ENCODE peak calls at places on chromosomes 3 and 15, in five cellular contexts. C is sigmoid colon; X is right lobe of liver; D is stomach; L is CD8-positive, alpha-beta T cell. B is an unnamed sample.

GRCh38 chr3:139970526-139970925 is 35.5 kb downstream of the CLSTN2 start:
- DNase-seq in C (no peak), X (no peak), D (no peak), L (no peak), B (no peak)

GRCh38 chr15:63444607-63445006 is 59.8 kb upstream of the USP3 start:
- DNase-seq in C (no peak), X (no peak), D (no peak), L (no peak), B (no peak)

GRCh38 chr3:132843851-132844565 is 121.8 kb upstream of the NPHP3 start:
- DNase-seq in C (no peak), X (no peak), D (no peak), L (no peak), B (no peak)

GRCh38 chr3:10366681-10367101 is 45.8 kb upstream of the SEC13 start:
- DNase-seq in C (no peak), X (no peak), D (no peak), L (no peak), B (no peak)

GRCh38 chr3:114800272-114800671 is 346.8 kb downstream of the ZBTB20 start:
- DNase-seq in C (no peak), X (no peak), D (no peak), L (no peak), B (no peak)

GRCh38 chr3:108406063-108406660 is 104.2 kb downstream of the MYH15 start:
- DNase-seq in C (no peak), X (no peak), D (no peak), L (no peak), B (no peak)

GRCh38 chr15:65309882-65310418 is 5.5 kb downstream of the RNU5B-1 start:
- DNase-seq in C (no peak), X (peak; percentile 39), D (no peak), L (no peak), B (no peak)

GRCh38 chr15:51884517-51885236 is 55.2 kb downstream of the TMOD3 start:
- DNase-seq in C (no peak), X (no peak), D (no peak), L (no peak), B (no peak)

GRCh38 chr15:32685576-32685975 is 32.2 kb upstream of the GREM1 start:
- DNase-seq in C (no peak), X (no peak), D (no peak), L (no peak), B (no peak)

GRCh38 chr3:183584246-183584913 is 28.9 kb upstream of the KLHL6 start:
- DNase-seq in C (peak; percentile 82), X (no peak), D (no peak), L (no peak), B (no peak)

GRCh38 chr3:131348911-131349310 is 32.7 kb upstream of the NUDT16 start:
- DNase-seq in C (no peak), X (no peak), D (no peak), L (no peak), B (no peak)

GRCh38 chr3:121660356-121661171 is at the start of gene HCLS1:
- DNase-seq in C (peak; percentile 76), X (peak; percentile 68), D (peak; percentile 51), L (peak; percentile 61), B (peak; percentile 85)

GRCh38 chr3:175857666-175858270 is 998.6 kb downstream of the NAALADL2 start:
- DNase-seq in C (no peak), X (no peak), D (no peak), L (no peak), B (no peak)

GRCh38 chr3:195150194-195151118 is 120.5 kb downstream of the XXYLT1 start:
- DNase-seq in C (peak; percentile 93), X (peak; percentile 73), D (peak; percentile 83), L (no peak), B (peak; percentile 59)

GRCh38 chr3:171876651-171877272 is 33.6 kb downstream of the TMEM212 start:
- DNase-seq in C (no peak), X (no peak), D (no peak), L (no peak), B (no peak)

GRCh38 chr3:99966657-99967420 is 147.5 kb downstream of the FILIP1L start:
- DNase-seq in C (no peak), X (no peak), D (no peak), L (no peak), B (no peak)

GRCh38 chr3:122307288-122307687 is 17.8 kb upstream of the CSTA start:
- DNase-seq in C (no peak), X (no peak), D (no peak), L (no peak), B (no peak)

GRCh38 chr3:188664795-188665194 is 507.0 kb upstream of the TPRG1 start:
- DNase-seq in C (no peak), X (no peak), D (no peak), L (no peak), B (no peak)
- TF ChIP-seq CTCF in C (no peak), X (peak; percentile 6), D (no peak), L (no peak), B (no peak)

GRCh38 chr3:111472556-111472955 is 69.4 kb upstream of the CD96 start:
- DNase-seq in C (no peak), X (no peak), D (no peak), L (no peak), B (no peak)

GRCh38 chr3:111473550-111473949 is 68.4 kb upstream of the CD96 start:
- DNase-seq in C (no peak), X (no peak), D (no peak), L (no peak), B (no peak)

GRCh38 chr3:111471851-111472250 is 70.1 kb upstream of the CD96 start:
- DNase-seq in C (no peak), X (no peak), D (no peak), L (no peak), B (no peak)
- TF ChIP-seq CTCF in C (no peak), X (no peak), D (no peak), L (no peak), B (no peak)

DNA sequence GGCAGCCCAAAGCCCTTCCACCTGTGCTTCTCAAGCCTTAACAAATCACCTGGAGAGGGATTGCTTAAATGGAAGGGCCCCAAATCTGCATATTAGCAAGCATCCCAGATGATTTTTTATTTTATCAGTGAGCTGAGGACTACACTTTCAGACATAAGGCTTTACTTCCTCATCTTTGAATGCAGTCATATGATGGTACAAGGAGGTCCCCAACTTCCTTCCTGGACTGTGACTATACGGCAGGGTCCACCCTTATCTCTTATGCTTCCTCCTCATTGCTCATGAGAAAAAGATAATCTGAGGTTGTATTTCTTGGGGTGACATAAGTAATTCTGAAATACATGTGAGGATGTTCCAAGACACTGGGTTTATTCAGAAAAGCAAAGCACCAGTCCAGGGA is 13.7 kb upstream of the HEG1 start:
- DNase-seq in C (no peak), X (no peak), D (no peak), L (no peak), B (no peak)
- TF ChIP-seq CTCF in C (no peak), X (no peak), D (no peak), L (no peak), B (no peak)

GRCh38 chr3:58251653-58252052 is 14.1 kb downstream of the ABHD6 start:
- DNase-seq in C (no peak), X (no peak), D (no peak), L (no peak), B (no peak)

GRCh38 chr3:58250093-58250707 is 12.6 kb downstream of the ABHD6 start:
- DNase-seq in C (no peak), X (no peak), D (no peak), L (no peak), B (no peak)

GRCh38 chr3:58254144-58254543 is 16.6 kb downstream of the ABHD6 start:
- DNase-seq in C (no peak), X (no peak), D (no peak), L (no peak), B (no peak)

GRCh38 chr3:58246148-58247051 is 8.8 kb downstream of the ABHD6 start:
- DNase-seq in C (no peak), X (peak; percentile 82), D (no peak), L (no peak), B (no peak)

DNA sequence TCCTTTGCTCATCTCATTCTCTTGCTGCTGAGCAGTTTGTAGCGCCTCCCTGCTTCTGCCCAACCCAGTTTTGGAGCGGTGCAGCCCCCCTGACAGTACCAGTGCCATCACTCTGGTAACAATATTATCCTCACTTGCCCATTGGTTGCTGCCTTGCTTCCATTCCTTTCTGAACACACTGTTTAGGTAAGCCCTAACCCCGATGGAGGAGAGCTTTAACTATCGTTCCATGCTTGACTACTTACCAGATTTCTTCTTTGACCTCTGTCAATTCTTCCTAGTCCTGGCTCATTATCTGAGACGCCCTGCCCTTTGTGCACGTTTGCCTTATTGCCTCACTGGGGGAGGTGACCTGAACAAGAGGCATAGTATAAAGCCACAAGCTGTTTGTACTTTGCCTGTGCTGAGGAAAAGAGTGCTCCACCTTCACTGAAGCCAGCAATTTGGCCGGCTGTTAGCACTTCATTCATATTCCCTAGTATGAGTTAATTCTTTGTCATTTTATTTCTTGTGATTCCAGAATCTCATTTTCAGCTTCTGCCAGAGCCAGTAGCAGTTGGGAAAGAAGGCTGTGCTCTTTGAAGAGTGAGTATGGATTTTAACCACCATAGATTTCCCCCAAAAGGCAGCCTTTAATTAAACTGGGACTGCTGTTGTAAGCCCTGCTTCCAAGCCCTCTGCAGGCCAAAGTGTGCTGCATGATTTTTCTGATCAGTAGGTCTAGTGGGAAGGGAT is 11.9 kb downstream of the ABHD6 start:
- DNase-seq in C (no peak), X (peak; percentile 76), D (peak; percentile 63), L (no peak), B (no peak)
- TF ChIP-seq CTCF in C (no peak), X (no peak), D (no peak), L (no peak), B (no peak)

B was measured in CD14-positive monocyte.